ENCODE peak calls at places on chromosome 19, in six cellular contexts. O, U, D, P, I and X are unnamed samples.

GRCh38 chr19:10812902-10813404 is 23.1 kb downstream of the TMED1 start:
- DNase-seq in D (no peak), U (peak), I (no peak), O (no peak), P (no peak), X (peak)

GRCh38 chr19:48186541-48186991 is 16.1 kb downstream of the ZSWIM9 start:
- DNase-seq in I (no peak), P (no peak), D (no peak), U (no peak), O (no peak), X (no peak)

GRCh38 chr19:49436381-49437017 is 4.8 kb downstream of the SLC17A7 start:
- DNase-seq in D (no peak), U (no peak), O (no peak), P (no peak), I (no peak), X (no peak)

GRCh38 chr19:58575183-58576041 is 2.3 kb upstream of the MZF1 start:
- DNase-seq in O (peak), P (peak), I (peak), D (peak), U (peak), X (peak)

GRCh38 chr19:40552848-40553247 is 23.8 kb upstream of the SHKBP1 start:
- DNase-seq in D (no peak), O (no peak), U (no peak), P (no peak), I (no peak), X (no peak)

GRCh38 chr19:31825134-31826094 is 476.2 kb upstream of the TSHZ3 start:
- DNase-seq in D (no peak), O (no peak), P (no peak), I (no peak), U (no peak), X (no peak)

GRCh38 chr19:3665681-3666544 is 34.4 kb downstream of the PIP5K1C start:
- DNase-seq in P (peak), U (peak), O (peak), I (no peak), D (no peak), X (peak)

GRCh38 chr19:15236886-15237285 is 4.6 kb upstream of the EPHX3 start:
- DNase-seq in I (no peak), O (no peak), U (no peak), D (no peak), P (no peak), X (no peak)

GRCh38 chr19:4183967-4184717 is 1.7 kb downstream of the ANKRD24 start:
- DNase-seq in U (no peak), P (no peak), I (no peak), O (no peak), D (no peak), X (peak)

GRCh38 chr19:44644391-44645016 is 794 bp downstream of the PVR start:
- DNase-seq in O (peak), P (no peak), I (no peak), D (peak), U (no peak), X (peak)

GRCh38 chr19:47351545-47351944 is 2.4 kb downstream of the DHX34 start:
- DNase-seq in O (no peak), P (no peak), I (peak), U (no peak), D (no peak), X (no peak)

GRCh38 chr19:5918463-5919079 is 4.5 kb downstream of the CAPS start:
- DNase-seq in P (no peak), O (no peak), U (no peak), I (no peak), D (no peak), X (no peak)
- TF ChIP-seq POLR2A in P (no peak), O (no peak), U (no peak), I (no peak), D (no peak), X (no peak)

GRCh38 chr19:53365899-53366493 is 491 bp downstream of the ZNF525 start:
- DNase-seq in D (no peak), I (no peak), P (peak), U (no peak), O (no peak), X (peak)

DNA sequence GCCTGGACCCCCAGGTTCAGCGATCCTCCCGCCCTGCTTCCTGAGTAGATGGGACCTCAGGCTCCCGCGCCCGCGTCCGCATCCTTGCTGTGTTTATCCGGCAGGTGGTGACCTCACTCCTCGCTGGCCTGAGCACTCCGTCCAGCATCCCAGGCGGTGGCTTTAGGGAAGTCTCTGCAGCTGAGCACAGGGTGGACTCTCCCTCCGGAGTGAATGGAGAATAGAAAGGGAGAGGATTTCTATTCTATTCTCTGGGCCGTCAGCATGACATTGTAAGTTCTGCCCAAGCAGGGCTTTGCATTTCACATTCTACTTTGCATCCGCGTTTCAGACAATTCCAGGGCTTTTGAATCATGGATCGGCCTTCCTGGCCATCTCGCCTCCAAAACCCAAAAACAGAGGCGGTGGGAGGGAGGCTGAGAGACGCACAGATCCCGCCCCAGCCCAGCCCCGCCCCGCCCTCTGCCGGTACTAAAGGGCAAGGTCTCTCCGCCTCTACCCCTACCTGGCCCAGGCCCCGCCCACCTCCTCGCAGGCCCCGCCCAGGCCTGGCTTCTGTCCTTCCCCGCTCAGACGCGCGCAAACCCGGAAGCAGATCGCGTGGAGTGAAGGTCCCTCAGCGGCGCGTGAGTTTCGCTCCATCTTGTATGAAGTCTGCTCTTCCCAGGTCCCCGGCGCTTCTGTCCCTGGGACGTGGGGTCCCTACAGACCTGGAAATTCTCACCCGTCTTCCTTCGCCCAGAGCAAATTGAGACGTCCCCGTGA is at the start of gene ZNF525:
- DNase-seq in U (peak), I (peak), D (peak), P (peak), O (peak), X (peak)
- TF ChIP-seq POLR2A in U (peak), I (no peak), D (no peak), P (no peak), O (peak), X (no peak)

GRCh38 chr19:55641376-55642152 is 762 bp downstream of the ZNF580 start:
- DNase-seq in D (no peak), O (no peak), I (no peak), P (no peak), U (no peak), X (no peak)
- TF ChIP-seq POLR2A in D (no peak), O (no peak), I (peak), P (no peak), U (no peak), X (peak)

DNA sequence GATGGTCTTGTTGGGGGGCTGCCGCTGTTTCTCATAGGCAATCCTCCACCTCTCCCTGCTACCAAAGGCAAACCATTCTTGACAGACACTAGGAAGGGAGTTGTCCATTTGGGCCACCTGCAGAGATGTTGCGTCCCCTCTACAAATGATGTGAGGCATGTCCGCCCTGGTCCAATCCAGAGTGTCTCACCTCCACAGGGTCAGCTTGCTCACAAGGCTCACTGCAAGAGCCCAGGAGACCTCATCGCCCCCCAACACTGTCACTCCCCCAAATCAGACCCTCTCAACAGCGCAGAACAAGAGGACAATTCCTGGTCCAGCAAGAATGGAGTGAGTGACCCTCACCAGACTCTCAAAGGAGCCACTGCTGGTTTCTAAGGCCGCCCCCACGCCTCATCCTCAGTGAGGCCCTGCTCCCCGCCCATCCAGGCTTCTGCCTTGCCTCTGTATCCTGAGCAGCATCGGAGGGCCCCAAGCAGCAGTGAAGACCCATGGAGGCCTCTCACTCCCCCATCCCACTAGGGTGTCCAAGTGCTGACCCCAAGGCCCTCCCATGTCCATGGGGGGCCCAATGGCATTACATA is 6.5 kb downstream of the HNRNPL start:
- DNase-seq in O (no peak), D (no peak), P (no peak), U (no peak), I (no peak), X (peak)
- TF ChIP-seq POLR2A in O (no peak), D (no peak), P (no peak), U (no peak), I (no peak), X (no peak)

GRCh38 chr19:46345157-46345556 is 1.7 kb upstream of the PPP5C start:
- DNase-seq in P (no peak), D (no peak), O (no peak), I (no peak), U (no peak), X (no peak)

GRCh38 chr19:46347572-46347883 is 641 bp downstream of the PPP5C start:
- DNase-seq in D (no peak), U (no peak), O (no peak), P (no peak), I (no peak), X (no peak)

GRCh38 chr19:46347985-46348384 is 1.1 kb downstream of the PPP5C start:
- DNase-seq in P (no peak), D (no peak), I (no peak), U (no peak), O (no peak), X (no peak)

GRCh38 chr19:46349311-46349993 is 2.6 kb downstream of the PPP5C start:
- DNase-seq in O (no peak), D (no peak), U (no peak), I (no peak), P (no peak), X (no peak)

GRCh38 chr19:46346821-46347571 is at the start of gene PPP5C:
- DNase-seq in U (peak), D (peak), P (peak), I (peak), O (peak), X (peak)
- TF ChIP-seq POLR2A in U (peak), D (peak), P (peak), I (peak), O (peak), X (peak)

GRCh38 chr19:6236310-6237291 is 43.2 kb downstream of the MLLT1 start:
- DNase-seq in U (peak), I (no peak), D (peak), P (peak), O (peak), X (peak)

GRCh38 chr19:6233051-6233826 is 46.5 kb downstream of the MLLT1 start:
- DNase-seq in P (peak), U (peak), I (no peak), D (peak), O (peak), X (peak)

GRCh38 chr19:6233827-6234511 is 45.8 kb downstream of the MLLT1 start:
- DNase-seq in U (no peak), P (peak), D (no peak), I (no peak), O (peak), X (peak)

GRCh38 chr19:6234527-6234926 is 45.2 kb downstream of the MLLT1 start:
- DNase-seq in P (no peak), O (no peak), D (no peak), U (no peak), I (no peak), X (no peak)

DNA sequence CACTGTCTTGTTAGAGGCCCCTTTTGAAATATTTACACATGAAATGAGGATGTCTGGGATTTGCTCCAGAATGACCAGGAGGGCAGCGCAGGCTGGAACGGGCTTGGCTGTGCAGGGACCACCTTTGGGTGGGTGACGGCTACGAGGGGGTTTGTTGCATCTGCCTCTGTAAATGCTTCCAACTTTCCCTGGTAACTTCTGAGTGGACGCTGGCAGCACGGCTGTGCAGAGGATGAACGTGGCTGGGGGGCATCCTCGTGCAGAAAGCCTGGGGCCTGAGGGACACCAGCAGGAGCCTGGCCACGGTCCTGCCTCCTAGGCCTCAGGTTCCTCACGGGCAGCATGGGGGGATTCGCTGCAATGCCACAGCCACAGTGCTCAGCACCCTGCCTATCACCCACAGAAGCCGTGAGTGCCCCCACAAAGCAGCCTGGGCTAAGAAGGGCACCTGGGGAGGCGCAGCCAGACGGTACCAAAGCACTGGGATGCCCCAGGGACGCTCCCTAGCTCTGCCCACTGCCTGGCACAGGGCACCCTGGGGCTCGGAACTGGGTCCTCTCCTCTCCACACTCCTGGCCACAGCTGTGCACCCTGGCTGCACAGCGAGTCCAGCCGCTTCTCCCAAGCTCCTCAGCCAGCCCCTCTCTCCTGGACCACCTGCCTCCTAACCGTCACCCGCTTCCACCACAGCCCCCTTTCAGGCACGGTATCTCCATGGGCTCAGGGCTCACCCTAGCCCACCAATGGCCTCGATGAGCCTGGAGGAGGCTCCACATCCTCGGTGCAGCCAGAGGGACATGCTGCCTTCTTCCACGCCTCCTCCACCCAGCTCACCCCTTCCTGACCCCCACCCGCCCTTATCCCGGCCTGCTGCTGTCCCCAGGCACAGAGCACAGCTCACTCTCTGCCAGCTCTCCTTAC is 44.5 kb downstream of the MLLT1 start:
- DNase-seq in U (no peak), I (no peak), O (peak), P (peak), D (no peak), X (peak)
- TF ChIP-seq POLR2A in U (no peak), I (no peak), O (no peak), P (no peak), D (no peak), X (no peak)

GRCh38 chr19:42325896-42326771 is 699 bp downstream of the MEGF8 start:
- DNase-seq in P (peak), I (no peak), U (peak), O (peak), D (no peak), X (peak)

GRCh38 chr19:42326969-42327368 is 1.5 kb downstream of the MEGF8 start:
- DNase-seq in O (no peak), D (no peak), P (no peak), I (no peak), U (no peak), X (no peak)

GRCh38 chr19:42324655-42325307 is 654 bp upstream of the MEGF8 start:
- DNase-seq in P (peak), D (no peak), O (no peak), U (no peak), I (no peak), X (peak)

GRCh38 chr19:42323852-42324654 is 1.4 kb upstream of the MEGF8 start:
- DNase-seq in D (no peak), O (no peak), P (peak), I (no peak), U (no peak), X (peak)

DNA sequence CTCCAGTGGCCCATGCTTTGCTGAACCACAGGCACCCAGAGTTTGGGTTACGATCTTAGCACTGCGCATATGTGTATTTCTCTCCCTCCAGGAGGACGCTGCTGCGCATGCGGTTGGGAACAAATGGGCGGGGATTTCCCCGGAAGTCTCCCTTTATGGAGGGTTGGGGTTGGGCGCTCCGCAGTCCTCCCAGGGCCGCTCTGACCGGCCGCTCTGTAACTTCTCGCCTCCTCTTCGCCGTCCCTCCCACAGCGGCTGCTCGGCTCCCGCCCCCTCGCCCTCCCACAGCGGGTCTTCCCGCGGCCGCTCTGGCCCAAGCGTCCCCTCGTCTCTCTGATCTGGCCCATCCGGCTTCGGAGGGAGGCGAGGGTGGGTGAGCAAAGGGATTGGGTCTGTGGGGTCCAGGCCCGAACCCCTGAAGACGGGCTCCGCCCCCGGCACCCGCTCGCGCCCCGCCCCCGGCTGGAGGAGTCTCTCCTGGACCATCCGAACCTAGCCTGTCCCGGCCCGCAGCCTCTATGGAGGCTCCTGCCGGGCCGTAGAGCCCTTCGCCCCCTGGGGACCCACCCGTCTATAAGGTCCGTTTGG is at the start of gene MEGF8:
- DNase-seq in O (peak), D (peak), I (peak), P (peak), U (peak), X (peak)
- TF ChIP-seq POLR2A in O (peak), D (no peak), I (peak), P (no peak), U (peak), X (peak)

GRCh38 chr19:35757749-35758608 is at the start of gene PROSER3:
- DNase-seq in D (peak), O (peak), P (peak), I (peak), U (peak), X (peak)
- TF ChIP-seq POLR2A in D (peak), O (peak), P (peak), I (peak), U (peak), X (peak)